ENCODE peak calls at places on chromosomes 16 and 17, in ten cellular contexts. One of them, this sample, is unnamed.

GRCh38 chr16:65124596-65124995 is 2.7 kb upstream of the CDH11 start:
- DNase-seq in ELR: no peak
- DNase-seq in ascending aorta: no peak
- DNase-seq in GM04503: no peak
- DNase-seq in GM12891: no peak
- DNase-seq in ACHN: no peak
- DNase-seq in cardiac muscle cell: no peak
- DNase-seq in GM03348: no peak
- DNase-seq in right cardiac atrium: no peak
- DNase-seq in NCI-H1436: no peak
- DNase-seq in this sample: no peak

GRCh38 chr17:34725740-34726139 is 146.4 kb downstream of the TMEM132E start:
- DNase-seq in NCI-H1436: no peak
- DNase-seq in cardiac muscle cell: no peak
- DNase-seq in ascending aorta: no peak
- DNase-seq in GM12891: no peak
- DNase-seq in right cardiac atrium: no peak
- DNase-seq in GM03348: no peak
- DNase-seq in ELR: no peak
- DNase-seq in GM04503: no peak
- DNase-seq in ACHN: no peak
- DNase-seq in this sample: no peak

GRCh38 chr17:6843241-6843890 is 11.8 kb upstream of the TEKT1 start:
- DNase-seq in GM12891: no peak
- DNase-seq in NCI-H1436: peak
- DNase-seq in cardiac muscle cell: peak
- DNase-seq in GM03348: peak
- DNase-seq in right cardiac atrium: no peak
- DNase-seq in ELR: peak
- DNase-seq in ascending aorta: no peak
- DNase-seq in GM04503: peak
- DNase-seq in ACHN: peak
- DNase-seq in this sample: no peak

GRCh38 chr17:48444531-48445247 is 14.7 kb upstream of the SKAP1 start:
- DNase-seq in NCI-H1436: no peak
- DNase-seq in GM12891: no peak
- DNase-seq in GM03348: no peak
- DNase-seq in cardiac muscle cell: no peak
- DNase-seq in GM04503: no peak
- DNase-seq in ascending aorta: no peak
- DNase-seq in ELR: no peak
- DNase-seq in ACHN: no peak
- DNase-seq in right cardiac atrium: no peak
- DNase-seq in this sample: no peak

GRCh38 chr17:82356028-82356427 is 3.0 kb upstream of the TEX19 start:
- DNase-seq in ELR: no peak
- DNase-seq in NCI-H1436: no peak
- DNase-seq in GM03348: no peak
- DNase-seq in GM12891: no peak
- DNase-seq in cardiac muscle cell: peak
- DNase-seq in GM04503: no peak
- DNase-seq in ACHN: peak
- DNase-seq in right cardiac atrium: peak
- DNase-seq in ascending aorta: no peak
- DNase-seq in this sample: no peak

GRCh38 chr17:7686221-7687071 is 844 bp downstream of the TP53 start:
- DNase-seq in ACHN: peak
- DNase-seq in right cardiac atrium: peak
- DNase-seq in GM04503: peak
- DNase-seq in ELR: peak
- DNase-seq in GM03348: peak
- DNase-seq in ascending aorta: no peak
- DNase-seq in cardiac muscle cell: peak
- DNase-seq in GM12891: no peak
- DNase-seq in NCI-H1436: peak
- DNase-seq in this sample: peak

GRCh38 chr17:68961204-68961893 is 6.2 kb upstream of the ABCA8 start:
- DNase-seq in cardiac muscle cell: no peak
- DNase-seq in GM12891: no peak
- DNase-seq in GM03348: no peak
- DNase-seq in right cardiac atrium: peak
- DNase-seq in ascending aorta: no peak
- DNase-seq in ACHN: no peak
- DNase-seq in GM04503: no peak
- DNase-seq in ELR: no peak
- DNase-seq in NCI-H1436: no peak
- DNase-seq in this sample: no peak

GRCh38 chr17:56679767-56680422 is 86.4 kb downstream of the NOG start:
- DNase-seq in right cardiac atrium: no peak
- DNase-seq in GM03348: peak
- DNase-seq in ascending aorta: no peak
- DNase-seq in ACHN: no peak
- DNase-seq in GM12891: no peak
- DNase-seq in GM04503: no peak
- DNase-seq in NCI-H1436: no peak
- DNase-seq in ELR: peak
- DNase-seq in cardiac muscle cell: no peak
- DNase-seq in this sample: no peak

GRCh38 chr16:28086496-28087139 is 23.1 kb upstream of the GSG1L start:
- DNase-seq in GM12891: no peak
- DNase-seq in ascending aorta: no peak
- DNase-seq in ELR: no peak
- DNase-seq in NCI-H1436: no peak
- DNase-seq in cardiac muscle cell: no peak
- DNase-seq in GM04503: no peak
- DNase-seq in ACHN: no peak
- DNase-seq in right cardiac atrium: no peak
- DNase-seq in GM03348: no peak
- DNase-seq in this sample: no peak

GRCh38 chr17:77692571-77693161 is 265.8 kb upstream of the TNRC6C start:
- DNase-seq in right cardiac atrium: no peak
- DNase-seq in ELR: peak
- DNase-seq in ACHN: no peak
- DNase-seq in GM04503: no peak
- DNase-seq in GM03348: peak
- DNase-seq in cardiac muscle cell: no peak
- DNase-seq in GM12891: no peak
- DNase-seq in NCI-H1436: no peak
- DNase-seq in ascending aorta: no peak
- DNase-seq in this sample: no peak

GRCh38 chr16:9449597-9449996 is 358.2 kb downstream of the HAPSTR1 start:
- DNase-seq in GM04503: no peak
- DNase-seq in ACHN: no peak
- DNase-seq in right cardiac atrium: no peak
- DNase-seq in NCI-H1436: no peak
- DNase-seq in GM03348: no peak
- DNase-seq in cardiac muscle cell: no peak
- DNase-seq in ascending aorta: no peak
- DNase-seq in GM12891: no peak
- DNase-seq in ELR: no peak
- DNase-seq in this sample: no peak

GRCh38 chr16:17803625-17804410 is 333.1 kb upstream of the XYLT1 start:
- DNase-seq in ACHN: no peak
- DNase-seq in NCI-H1436: no peak
- DNase-seq in GM03348: peak
- DNase-seq in ELR: peak
- DNase-seq in cardiac muscle cell: no peak
- DNase-seq in GM04503: peak
- DNase-seq in ascending aorta: no peak
- DNase-seq in GM12891: no peak
- DNase-seq in right cardiac atrium: no peak
- DNase-seq in this sample: no peak

GRCh38 chr16:72950669-72951068 is 97.3 kb downstream of the ZFHX3 start:
- DNase-seq in NCI-H1436: no peak
- DNase-seq in GM04503: no peak
- DNase-seq in right cardiac atrium: no peak
- DNase-seq in GM03348: no peak
- DNase-seq in cardiac muscle cell: no peak
- DNase-seq in ascending aorta: no peak
- DNase-seq in ACHN: no peak
- DNase-seq in GM12891: no peak
- DNase-seq in ELR: no peak
- DNase-seq in this sample: no peak

GRCh38 chr17:68310141-68310540 is 18.8 kb downstream of the ARSG start:
- DNase-seq in GM04503: no peak
- DNase-seq in NCI-H1436: no peak
- DNase-seq in right cardiac atrium: no peak
- DNase-seq in ACHN: no peak
- DNase-seq in ELR: peak
- DNase-seq in GM03348: no peak
- DNase-seq in ascending aorta: no peak
- DNase-seq in GM12891: no peak
- DNase-seq in cardiac muscle cell: no peak
- DNase-seq in this sample: no peak

GRCh38 chr16:87954826-87955225 is 3.6 kb downstream of the BANP start:
- DNase-seq in cardiac muscle cell: no peak
- DNase-seq in GM04503: no peak
- DNase-seq in NCI-H1436: no peak
- DNase-seq in right cardiac atrium: no peak
- DNase-seq in ACHN: no peak
- DNase-seq in ELR: no peak
- DNase-seq in GM12891: no peak
- DNase-seq in GM03348: no peak
- DNase-seq in ascending aorta: no peak
- DNase-seq in this sample: no peak

GRCh38 chr16:13110124-13110796 is 208.9 kb downstream of the SHISA9 start:
- DNase-seq in ascending aorta: peak
- DNase-seq in right cardiac atrium: no peak
- DNase-seq in NCI-H1436: no peak
- DNase-seq in GM04503: peak
- DNase-seq in cardiac muscle cell: no peak
- DNase-seq in ACHN: peak
- DNase-seq in GM03348: no peak
- DNase-seq in GM12891: no peak
- DNase-seq in ELR: no peak
- DNase-seq in this sample: no peak

GRCh38 chr16:68406458-68407041 is 41.8 kb downstream of the SMPD3 start:
- DNase-seq in NCI-H1436: no peak
- DNase-seq in right cardiac atrium: no peak
- DNase-seq in cardiac muscle cell: no peak
- DNase-seq in ELR: peak
- DNase-seq in GM12891: no peak
- DNase-seq in ACHN: no peak
- DNase-seq in ascending aorta: no peak
- DNase-seq in GM03348: peak
- DNase-seq in GM04503: no peak
- DNase-seq in this sample: no peak

GRCh38 chr17:17143501-17143900 is 62.6 kb downstream of the PLD6 start:
- DNase-seq in ascending aorta: no peak
- DNase-seq in GM12891: no peak
- DNase-seq in ACHN: no peak
- DNase-seq in ELR: no peak
- DNase-seq in right cardiac atrium: peak
- DNase-seq in NCI-H1436: no peak
- DNase-seq in cardiac muscle cell: no peak
- DNase-seq in GM04503: no peak
- DNase-seq in GM03348: no peak
- DNase-seq in this sample: no peak

GRCh38 chr17:66300956-66301355 is 1.5 kb upstream of the PRKCA start:
- DNase-seq in GM04503: no peak
- DNase-seq in GM12891: no peak
- DNase-seq in ascending aorta: no peak
- DNase-seq in ACHN: no peak
- DNase-seq in GM03348: no peak
- DNase-seq in ELR: no peak
- DNase-seq in cardiac muscle cell: no peak
- DNase-seq in right cardiac atrium: no peak
- DNase-seq in NCI-H1436: no peak
- DNase-seq in this sample: no peak

GRCh38 chr17:78116411-78116810 is 12.1 kb downstream of the TMC6 start:
- DNase-seq in ascending aorta: no peak
- DNase-seq in GM03348: no peak
- DNase-seq in right cardiac atrium: no peak
- DNase-seq in ACHN: no peak
- DNase-seq in GM12891: no peak
- DNase-seq in GM04503: no peak
- DNase-seq in NCI-H1436: no peak
- DNase-seq in ELR: no peak
- DNase-seq in cardiac muscle cell: no peak
- DNase-seq in this sample: no peak

GRCh38 chr17:8012996-8013640 is 10.7 kb downstream of the GUCY2D start:
- DNase-seq in GM03348: no peak
- DNase-seq in NCI-H1436: no peak
- DNase-seq in ascending aorta: no peak
- DNase-seq in right cardiac atrium: no peak
- DNase-seq in GM04503: no peak
- DNase-seq in ACHN: no peak
- DNase-seq in ELR: no peak
- DNase-seq in GM12891: no peak
- DNase-seq in cardiac muscle cell: no peak
- DNase-seq in this sample: no peak

GRCh38 chr16:75130150-75130771 is 13.7 kb upstream of the LDHD start:
- DNase-seq in GM04503: no peak
- DNase-seq in ACHN: no peak
- DNase-seq in ELR: peak
- DNase-seq in right cardiac atrium: no peak
- DNase-seq in ascending aorta: no peak
- DNase-seq in cardiac muscle cell: no peak
- DNase-seq in NCI-H1436: no peak
- DNase-seq in GM03348: no peak
- DNase-seq in GM12891: no peak
- DNase-seq in this sample: peak

GRCh38 chr16:57239089-57239488 is 6.0 kb upstream of the ARL2BP start:
- DNase-seq in GM03348: no peak
- DNase-seq in GM12891: no peak
- DNase-seq in ACHN: no peak
- DNase-seq in ascending aorta: no peak
- DNase-seq in GM04503: no peak
- DNase-seq in cardiac muscle cell: no peak
- DNase-seq in right cardiac atrium: no peak
- DNase-seq in ELR: no peak
- DNase-seq in NCI-H1436: no peak
- DNase-seq in this sample: no peak

GRCh38 chr17:19787733-19788357 is 39.7 kb upstream of the ALDH3A1 start:
- DNase-seq in right cardiac atrium: no peak
- DNase-seq in GM04503: no peak
- DNase-seq in GM03348: no peak
- DNase-seq in cardiac muscle cell: peak
- DNase-seq in NCI-H1436: no peak
- DNase-seq in GM12891: no peak
- DNase-seq in ACHN: no peak
- DNase-seq in ascending aorta: no peak
- DNase-seq in ELR: no peak
- DNase-seq in this sample: no peak

GRCh38 chr17:55730808-55731207 is 8.1 kb upstream of the TMEM100 start:
- DNase-seq in GM03348: no peak
- DNase-seq in ascending aorta: no peak
- DNase-seq in ACHN: no peak
- DNase-seq in GM04503: no peak
- DNase-seq in cardiac muscle cell: peak
- DNase-seq in ELR: no peak
- DNase-seq in NCI-H1436: no peak
- DNase-seq in right cardiac atrium: no peak
- DNase-seq in GM12891: no peak
- DNase-seq in this sample: no peak

GRCh38 chr16:57042157-57043111 is 49.9 kb upstream of the CPNE2 start:
- DNase-seq in ascending aorta: no peak
- DNase-seq in GM03348: no peak
- DNase-seq in cardiac muscle cell: no peak
- DNase-seq in ACHN: no peak
- DNase-seq in GM12891: peak
- DNase-seq in NCI-H1436: no peak
- DNase-seq in ELR: peak
- DNase-seq in right cardiac atrium: no peak
- DNase-seq in GM04503: no peak
- DNase-seq in this sample: no peak

This sample was measured in WERI-Rb-1.